ENCODE peak calls at places on chromosomes 4 and X, in seven cellular contexts. One of them, this sample, is unnamed. For H3K4me1, the result is how much of the 10 kb centered on the place peaks cover.

GRCh38 chr4:119210760-119211159 is 1.8 kb upstream of the USP53 start:
- DNase-seq in adrenal gland: no peak
- DNase-seq in prostate gland: no peak
- DNase-seq in esophagus squamous epithelium: no peak
- DNase-seq in right lobe of liver: no peak
- DNase-seq in GM23248: peak
- DNase-seq in tibial nerve: no peak
- DNase-seq in this sample: no peak

GRCh38 chr4:88583643-88584470 is 8.4 kb upstream of the HERC3 start:
- DNase-seq in adrenal gland: no peak
- DNase-seq in prostate gland: no peak
- DNase-seq in esophagus squamous epithelium: no peak
- DNase-seq in right lobe of liver: no peak
- DNase-seq in GM23248: peak
- DNase-seq in tibial nerve: no peak
- DNase-seq in this sample: no peak

GRCh38 chr4:61397174-61397573 is 197.0 kb downstream of the ADGRL3 start:
- DNase-seq in adrenal gland: no peak
- DNase-seq in prostate gland: no peak
- DNase-seq in esophagus squamous epithelium: no peak
- DNase-seq in right lobe of liver: no peak
- DNase-seq in GM23248: no peak
- DNase-seq in tibial nerve: no peak
- DNase-seq in this sample: no peak

GRCh38 chr4:175414602-175415001 is 397.5 kb downstream of the GPM6A start:
- DNase-seq in adrenal gland: no peak
- DNase-seq in prostate gland: no peak
- DNase-seq in esophagus squamous epithelium: no peak
- DNase-seq in right lobe of liver: no peak
- DNase-seq in GM23248: no peak
- DNase-seq in tibial nerve: no peak
- DNase-seq in this sample: no peak

GRCh38 chr4:118154643-118155042 is 120.4 kb downstream of the NDST3 start:
- DNase-seq in adrenal gland: no peak
- DNase-seq in prostate gland: no peak
- DNase-seq in esophagus squamous epithelium: no peak
- DNase-seq in right lobe of liver: no peak
- DNase-seq in GM23248: peak
- DNase-seq in tibial nerve: no peak
- DNase-seq in this sample: no peak

GRCh38 chr4:8525383-8526120 is 54.6 kb upstream of the GPR78 start:
- DNase-seq in adrenal gland: no peak
- DNase-seq in prostate gland: no peak
- DNase-seq in esophagus squamous epithelium: no peak
- DNase-seq in right lobe of liver: no peak
- DNase-seq in GM23248: peak
- DNase-seq in tibial nerve: no peak
- DNase-seq in this sample: no peak

GRCh38 chrX:138710311-138710791 is 1.2 kb downstream of the FGF13 start:
- DNase-seq in adrenal gland: no peak
- DNase-seq in prostate gland: peak
- DNase-seq in esophagus squamous epithelium: no peak
- DNase-seq in right lobe of liver: no peak
- DNase-seq in GM23248: peak
- DNase-seq in tibial nerve: no peak
- DNase-seq in this sample: peak

GRCh38 chr4:72909461-72909860 is 160.1 kb downstream of the COX18 start:
- DNase-seq in adrenal gland: no peak
- DNase-seq in prostate gland: peak
- DNase-seq in esophagus squamous epithelium: no peak
- DNase-seq in right lobe of liver: no peak
- DNase-seq in GM23248: peak
- DNase-seq in tibial nerve: no peak
- DNase-seq in this sample: no peak

GRCh38 chr4:117093581-117093980 is 8.2 kb upstream of the TRAM1L1 start:
- DNase-seq in adrenal gland: no peak
- DNase-seq in prostate gland: no peak
- DNase-seq in esophagus squamous epithelium: no peak
- DNase-seq in right lobe of liver: no peak
- DNase-seq in GM23248: no peak
- DNase-seq in tibial nerve: no peak
- DNase-seq in this sample: no peak

GRCh38 chrX:155027509-155028066 is 944 bp downstream of the FUNDC2 start:
- DNase-seq in adrenal gland: peak
- DNase-seq in prostate gland: peak
- DNase-seq in esophagus squamous epithelium: no peak
- DNase-seq in right lobe of liver: no peak
- DNase-seq in GM23248: peak
- DNase-seq in tibial nerve: no peak
- DNase-seq in this sample: no peak

GRCh38 chr4:142846105-142846728 is at the start of gene INPP4B:
- DNase-seq in adrenal gland: peak
- DNase-seq in prostate gland: peak
- DNase-seq in esophagus squamous epithelium: no peak
- DNase-seq in right lobe of liver: no peak
- DNase-seq in GM23248: peak
- DNase-seq in tibial nerve: peak
- DNase-seq in this sample: peak

GRCh38 chrX:138925330-138925729 is 213.8 kb upstream of the FGF13 start:
- DNase-seq in adrenal gland: peak
- DNase-seq in prostate gland: no peak
- DNase-seq in esophagus squamous epithelium: no peak
- DNase-seq in right lobe of liver: no peak
- DNase-seq in GM23248: peak
- DNase-seq in tibial nerve: no peak
- DNase-seq in this sample: no peak

GRCh38 chrX:107935664-107936433 is 46.3 kb downstream of the TEX13B start:
- DNase-seq in adrenal gland: no peak
- DNase-seq in prostate gland: no peak
- DNase-seq in esophagus squamous epithelium: no peak
- DNase-seq in right lobe of liver: no peak
- DNase-seq in GM23248: peak
- DNase-seq in tibial nerve: no peak
- DNase-seq in this sample: no peak

GRCh38 chrX:39688576-39689373 is 409.0 kb downstream of the BCOR start:
- DNase-seq in adrenal gland: peak
- DNase-seq in prostate gland: peak
- DNase-seq in esophagus squamous epithelium: no peak
- DNase-seq in right lobe of liver: peak
- DNase-seq in GM23248: peak
- DNase-seq in tibial nerve: peak
- DNase-seq in this sample: peak

GRCh38 chr4:105414316-105414715 is 59.5 kb downstream of the PPA2 start:
- DNase-seq in adrenal gland: no peak
- DNase-seq in prostate gland: no peak
- DNase-seq in esophagus squamous epithelium: no peak
- DNase-seq in right lobe of liver: peak
- DNase-seq in GM23248: no peak
- DNase-seq in tibial nerve: no peak
- DNase-seq in this sample: no peak

GRCh38 chr4:28357985-28358384 is 1497.3 kb downstream of the STIM2 start:
- DNase-seq in adrenal gland: no peak
- DNase-seq in prostate gland: no peak
- DNase-seq in esophagus squamous epithelium: no peak
- DNase-seq in right lobe of liver: no peak
- DNase-seq in GM23248: peak
- DNase-seq in tibial nerve: no peak
- DNase-seq in this sample: no peak

GRCh38 chr4:143618811-143619210 is 81.7 kb downstream of the FREM3 start:
- DNase-seq in adrenal gland: no peak
- DNase-seq in prostate gland: no peak
- DNase-seq in esophagus squamous epithelium: no peak
- DNase-seq in right lobe of liver: no peak
- DNase-seq in GM23248: no peak
- DNase-seq in tibial nerve: no peak
- DNase-seq in this sample: no peak

GRCh38 chr4:183594823-183595222 is 64.2 kb downstream of the RWDD4 start:
- DNase-seq in adrenal gland: no peak
- DNase-seq in prostate gland: no peak
- DNase-seq in esophagus squamous epithelium: no peak
- DNase-seq in right lobe of liver: no peak
- DNase-seq in GM23248: no peak
- DNase-seq in tibial nerve: no peak
- DNase-seq in this sample: no peak

DNA sequence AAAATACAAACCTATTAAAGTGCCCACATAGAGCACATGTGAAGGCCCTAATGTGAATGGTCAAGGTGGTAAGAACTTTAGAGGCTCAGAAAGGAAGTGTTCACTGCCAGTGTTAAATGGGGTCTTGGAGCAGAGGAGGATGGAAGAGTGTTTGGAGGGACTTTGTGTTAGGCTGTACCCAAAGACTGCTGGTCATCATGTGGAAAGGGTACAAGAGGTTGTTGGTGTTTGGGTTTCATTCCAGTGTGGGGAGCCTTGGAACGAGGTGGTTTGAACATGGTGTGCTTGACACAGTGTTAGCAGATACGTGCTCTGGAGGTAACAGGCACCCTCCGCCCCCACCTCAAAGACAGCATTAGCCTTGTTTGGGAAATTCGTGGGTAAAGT is 73.1 kb downstream of the RAPGEF2 start:
- DNase-seq in adrenal gland: no peak
- DNase-seq in prostate gland: no peak
- DNase-seq in esophagus squamous epithelium: no peak
- DNase-seq in right lobe of liver: no peak
- DNase-seq in GM23248: no peak
- DNase-seq in tibial nerve: no peak
- DNase-seq in this sample: no peak
- H3K4me1 ChIP-seq in adrenal gland: under half
- H3K4me1 ChIP-seq in prostate gland: under half
- H3K4me1 ChIP-seq in esophagus squamous epithelium: under half
- H3K4me1 ChIP-seq in right lobe of liver: under half
- H3K4me1 ChIP-seq in GM23248: under half
- H3K4me1 ChIP-seq in tibial nerve: under half
- H3K4me1 ChIP-seq in this sample: under half

GRCh38 chr4:2259541-2260267 is 2.2 kb downstream of the MXD4 start:
- DNase-seq in adrenal gland: peak
- DNase-seq in prostate gland: no peak
- DNase-seq in esophagus squamous epithelium: no peak
- DNase-seq in right lobe of liver: peak
- DNase-seq in GM23248: no peak
- DNase-seq in tibial nerve: peak
- DNase-seq in this sample: peak
- H3K4me3 ChIP-seq in adrenal gland: no peak
- H3K4me3 ChIP-seq in prostate gland: peak
- H3K4me3 ChIP-seq in esophagus squamous epithelium: peak
- H3K4me3 ChIP-seq in right lobe of liver: no peak
- H3K4me3 ChIP-seq in GM23248: peak
- H3K4me3 ChIP-seq in tibial nerve: peak
- H3K4me3 ChIP-seq in this sample: no peak

GRCh38 chr4:11702886-11703555 is 274.3 kb upstream of the HS3ST1 start:
- DNase-seq in adrenal gland: no peak
- DNase-seq in prostate gland: no peak
- DNase-seq in esophagus squamous epithelium: no peak
- DNase-seq in right lobe of liver: no peak
- DNase-seq in GM23248: no peak
- DNase-seq in tibial nerve: no peak
- DNase-seq in this sample: no peak

GRCh38 chr4:11698846-11699590 is 270.3 kb upstream of the HS3ST1 start:
- DNase-seq in adrenal gland: no peak
- DNase-seq in prostate gland: no peak
- DNase-seq in esophagus squamous epithelium: no peak
- DNase-seq in right lobe of liver: no peak
- DNase-seq in GM23248: no peak
- DNase-seq in tibial nerve: no peak
- DNase-seq in this sample: no peak

GRCh38 chr4:11704136-11704535 is 275.4 kb upstream of the HS3ST1 start:
- DNase-seq in adrenal gland: no peak
- DNase-seq in prostate gland: no peak
- DNase-seq in esophagus squamous epithelium: no peak
- DNase-seq in right lobe of liver: no peak
- DNase-seq in GM23248: no peak
- DNase-seq in tibial nerve: no peak
- DNase-seq in this sample: no peak

GRCh38 chr4:11700751-11701226 is 272.1 kb upstream of the HS3ST1 start:
- DNase-seq in adrenal gland: no peak
- DNase-seq in prostate gland: no peak
- DNase-seq in esophagus squamous epithelium: no peak
- DNase-seq in right lobe of liver: no peak
- DNase-seq in GM23248: no peak
- DNase-seq in tibial nerve: no peak
- DNase-seq in this sample: no peak

DNA sequence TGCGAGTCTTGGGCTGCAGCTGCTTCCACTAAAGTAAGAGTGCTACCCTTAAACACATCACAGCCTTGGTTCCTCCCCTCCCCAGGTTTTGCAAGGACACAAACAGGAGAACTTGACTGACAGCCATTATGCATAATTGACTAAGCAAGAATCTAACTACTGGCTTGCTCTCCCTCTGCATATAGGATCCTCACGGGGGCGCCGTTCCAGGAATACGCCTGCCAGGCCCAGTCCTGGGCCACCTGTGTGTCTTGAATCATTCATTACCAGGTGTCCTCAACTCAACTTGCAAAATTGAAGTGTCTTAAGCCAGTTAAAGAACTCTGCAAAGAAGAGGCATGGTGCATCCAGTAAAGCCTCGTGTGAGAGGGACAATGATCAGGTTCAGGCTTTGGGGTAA is 273.3 kb upstream of the HS3ST1 start:
- DNase-seq in adrenal gland: no peak
- DNase-seq in prostate gland: no peak
- DNase-seq in esophagus squamous epithelium: no peak
- DNase-seq in right lobe of liver: no peak
- DNase-seq in GM23248: no peak
- DNase-seq in tibial nerve: no peak
- DNase-seq in this sample: no peak
- H3K27ac ChIP-seq in adrenal gland: no peak
- H3K27ac ChIP-seq in prostate gland: no peak
- H3K27ac ChIP-seq in esophagus squamous epithelium: no peak
- H3K27ac ChIP-seq in right lobe of liver: no peak
- H3K27ac ChIP-seq in GM23248: no peak
- H3K27ac ChIP-seq in tibial nerve: no peak
- H3K27ac ChIP-seq in this sample: no peak

DNA sequence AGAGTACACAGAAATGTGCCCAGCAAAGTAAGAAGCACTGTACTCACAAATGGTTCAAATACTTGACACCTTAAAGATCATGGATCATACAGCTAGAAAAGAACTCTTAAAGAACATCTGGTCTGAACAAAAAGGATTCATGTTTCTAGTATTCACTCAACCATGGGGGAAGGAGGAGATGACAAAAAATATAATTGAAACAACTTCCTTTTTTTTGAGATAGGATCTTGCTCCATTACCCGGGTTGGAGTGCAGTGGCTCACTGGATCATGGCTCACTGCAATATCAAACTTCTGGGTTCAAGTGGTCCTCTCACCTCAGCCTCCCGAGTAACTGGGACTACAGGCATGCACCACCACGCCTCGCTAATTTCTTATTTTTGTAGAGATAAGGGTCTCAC is 6.0 kb downstream of the DHX15 start:
- DNase-seq in adrenal gland: no peak
- DNase-seq in prostate gland: no peak
- DNase-seq in esophagus squamous epithelium: no peak
- DNase-seq in right lobe of liver: no peak
- DNase-seq in GM23248: no peak
- DNase-seq in tibial nerve: no peak
- DNase-seq in this sample: no peak
- H3K4me1 ChIP-seq in adrenal gland: half or more
- H3K4me1 ChIP-seq in prostate gland: under half
- H3K4me1 ChIP-seq in esophagus squamous epithelium: under half
- H3K4me1 ChIP-seq in right lobe of liver: under half
- H3K4me1 ChIP-seq in GM23248: under half
- H3K4me1 ChIP-seq in tibial nerve: under half
- H3K4me1 ChIP-seq in this sample: under half

This sample was measured in aorta.